ENCODE peak calls at places on chromosomes 5 and 9, in nine cellular contexts. W, H, B, M, D, R, U, X and G are unnamed samples.

GRCh38 chr9:70362952-70363351 is 51.5 kb downstream of the KLF9 start:
- DNase-seq in W (no peak), H (no peak), B (peak; percentile 32), M (no peak), D (no peak), R (no peak), U (no peak), X (peak; percentile 24), G (no peak)

GRCh38 chr5:39074009-39074886 is at the start of gene RICTOR:
- DNase-seq in W (peak; percentile 94), H (peak; percentile 94), B (peak; percentile 82), M (peak; percentile 85), D (no peak), R (peak; percentile 81), U (peak; percentile 92), X (peak; percentile 90), G (peak; percentile 94)

GRCh38 chr9:110141118-110141797 is 66.7 kb downstream of the C9orf152 start:
- DNase-seq in W (no peak), H (peak; percentile 41), B (peak; percentile 99), M (peak; percentile 43), D (no peak), R (peak; percentile 49), U (peak; percentile 73), X (peak; percentile 55), G (no peak)

GRCh38 chr9:120655005-120655622 is 59.2 kb downstream of the MEGF9 start:
- DNase-seq in W (no peak), H (no peak), B (peak; percentile 70), M (no peak), D (no peak), R (no peak), U (no peak), X (no peak), G (no peak)

GRCh38 chr9:117825609-117826347 is 121.6 kb downstream of the TLR4 start:
- DNase-seq in W (no peak), H (no peak), B (no peak), M (no peak), D (no peak), R (no peak), U (no peak), X (no peak), G (no peak)

GRCh38 chr5:78760411-78761169 is 112.0 kb upstream of the LHFPL2 start:
- DNase-seq in W (no peak), H (peak; percentile 27), B (no peak), M (no peak), D (peak; percentile 44), R (no peak), U (no peak), X (no peak), G (no peak)

GRCh38 chr9:77909306-77909705 is 122.3 kb downstream of the GNAQ start:
- DNase-seq in W (no peak), H (no peak), B (no peak), M (no peak), D (no peak), R (no peak), U (no peak), X (no peak), G (no peak)

GRCh38 chr9:132579427-132579798 is 3.0 kb upstream of the BARHL1 start:
- DNase-seq in W (no peak), H (no peak), B (no peak), M (no peak), D (no peak), R (no peak), U (no peak), X (no peak), G (no peak)

GRCh38 chr9:6910497-6910896 is 152.7 kb downstream of the KDM4C start:
- DNase-seq in W (no peak), H (no peak), B (no peak), M (no peak), D (no peak), R (no peak), U (no peak), X (no peak), G (no peak)

GRCh38 chr5:10469253-10470030 is 27.8 kb downstream of the ROPN1L start:
- DNase-seq in W (no peak), H (no peak), B (peak; percentile 43), M (no peak), D (no peak), R (no peak), U (no peak), X (no peak), G (no peak)

GRCh38 chr5:151264113-151264512 is 11.1 kb downstream of the GM2A start:
- DNase-seq in W (no peak), H (no peak), B (peak; percentile 47), M (no peak), D (no peak), R (no peak), U (no peak), X (no peak), G (no peak)

GRCh38 chr5:134549714-134550113 is 24.2 kb downstream of the JADE2 start:
- DNase-seq in W (no peak), H (no peak), B (peak; percentile 84), M (no peak), D (no peak), R (no peak), U (no peak), X (no peak), G (no peak)

GRCh38 chr9:109956811-109957440 is 176.9 kb downstream of the PALM2AKAP2 start:
- DNase-seq in W (no peak), H (no peak), B (peak; percentile 64), M (no peak), D (no peak), R (no peak), U (no peak), X (no peak), G (no peak)

GRCh38 chr9:123083680-123084079 is 50.2 kb downstream of the GPR21 start:
- DNase-seq in W (no peak), H (no peak), B (no peak), M (no peak), D (no peak), R (no peak), U (no peak), X (no peak), G (no peak)

GRCh38 chr9:135101926-135102325 is 14.5 kb downstream of the OLFM1 start:
- DNase-seq in W (no peak), H (no peak), B (no peak), M (no peak), D (no peak), R (no peak), U (no peak), X (no peak), G (no peak)

GRCh38 chr5:122403256-122403655 is 91.2 kb downstream of the SNCAIP start:
- DNase-seq in W (no peak), H (no peak), B (no peak), M (no peak), D (no peak), R (no peak), U (no peak), X (no peak), G (no peak)

DNA sequence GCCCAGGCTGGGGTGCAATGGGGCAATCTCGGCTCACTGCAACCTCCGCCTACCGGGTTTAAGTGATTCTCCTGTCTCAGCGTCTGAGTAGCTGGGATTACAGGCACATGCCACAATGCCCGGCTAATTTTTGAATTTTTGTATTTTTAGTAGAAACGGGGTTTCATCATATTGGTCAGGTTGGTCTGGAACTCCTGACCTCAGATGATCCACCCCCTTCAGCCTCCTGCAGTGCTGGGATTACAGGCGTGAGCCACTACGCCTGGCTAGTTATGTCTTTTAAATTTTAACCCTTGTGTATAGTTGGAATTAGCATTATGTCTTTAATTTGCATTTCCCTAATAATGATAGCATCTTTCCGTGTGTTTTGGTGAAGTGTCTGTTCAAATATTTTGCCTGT is 11.4 kb downstream of the GPBP1 start:
- DNase-seq in W (no peak), H (no peak), B (no peak), M (no peak), D (no peak), R (no peak), U (no peak), X (no peak), G (no peak)
- H3K4me3 ChIP-seq in W (no peak overlapping the region), H (no peak overlapping the region), B (no peak overlapping the region), M (no peak overlapping the region), D (no peak overlapping the region), R (no peak overlapping the region), U (no peak overlapping the region), X (no peak overlapping the region), G (no peak overlapping the region)

GRCh38 chr9:130578865-130579737 is at the start of gene FUBP3:
- DNase-seq in W (peak; percentile 93), H (peak; percentile 92), B (peak; percentile 87), M (peak; percentile 93), D (peak; percentile 91), R (peak; percentile 91), U (peak; percentile 92), X (peak; percentile 93), G (peak; percentile 96)
- TF ChIP-seq POLR2A in W (peak; percentile 83), H (peak; percentile 79), B (peak; percentile 88), M (peak; percentile 85), D (peak; percentile 50), R (peak; percentile 9), U (peak; percentile 88), X (peak; percentile 41), G (peak; percentile 92)

GRCh38 chr5:136769093-136769492 is 403.7 kb upstream of the TRPC7 start:
- DNase-seq in W (no peak), H (no peak), B (no peak), M (no peak), D (no peak), R (no peak), U (no peak), X (no peak), G (no peak)
- H3K4me3 ChIP-seq in W (no peak overlapping the region), H (no peak overlapping the region), B (no peak overlapping the region), M (no peak overlapping the region), D (no peak overlapping the region), R (no peak overlapping the region), U (no peak overlapping the region), X (no peak overlapping the region), G (no peak overlapping the region)

GRCh38 chr9:126722922-126723806 is 81.7 kb upstream of the ZBTB43 start:
- DNase-seq in W (no peak), H (no peak), B (no peak), M (peak; percentile 48), D (no peak), R (no peak), U (peak; percentile 44), X (peak; percentile 47), G (peak; percentile 50)
- TF ChIP-seq POLR2A in W (no peak), H (no peak), B (no peak), M (no peak), D (no peak), R (no peak), U (no peak), X (no peak), G (no peak)

DNA sequence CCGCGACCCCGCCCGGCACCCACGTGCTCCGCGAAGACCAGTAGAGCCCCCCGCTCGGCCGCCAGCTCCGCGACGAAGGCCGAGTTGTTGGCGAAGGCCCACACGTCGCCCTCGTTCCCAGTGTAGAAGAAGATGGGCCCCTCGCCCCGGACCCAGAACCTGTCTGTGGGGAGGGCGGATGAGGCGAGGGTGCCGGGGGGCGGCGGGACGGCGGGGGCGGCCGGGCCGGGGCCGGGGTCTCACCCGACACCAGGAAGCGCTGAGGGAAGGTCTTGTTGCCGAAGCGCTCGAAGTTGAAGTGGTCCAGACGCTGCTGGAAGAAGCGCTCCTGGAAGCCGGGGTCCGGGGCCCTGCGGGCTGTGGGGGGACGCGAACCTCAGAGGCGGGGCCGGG is 317 bp downstream of the DPP7 start:
- DNase-seq in W (no peak), H (no peak), B (no peak), M (no peak), D (no peak), R (no peak), U (no peak), X (no peak), G (no peak)
- H3K4me3 ChIP-seq in W (peak overlapping the region; percentile 58), H (peak overlapping the region; percentile 69), B (peak overlapping the region; percentile 49), M (peak overlapping the region; percentile 51), D (peak overlapping the region; percentile 86), R (peak overlapping the region; percentile 72), U (peak overlapping the region; percentile 21), X (peak overlapping the region; percentile 48), G (peak overlapping the region; percentile 68)